ENCODE peak calls at places on chromosomes 16 and 17, in five cellular contexts. T is progenitor cell of endocrine pancreas, Q is GM12865, R is cardiac fibroblast, I is C1 segment of cervical spinal cord. H is an unnamed sample.

GRCh38 chr17:30436729-30437128 is 40.5 kb upstream of the GOSR1 start:
- DNase-seq in R (no peak), I (no peak), Q (no peak), T (no peak), H (no peak)

GRCh38 chr17:49201481-49201927 is 8.9 kb downstream of the GNGT2 start:
- DNase-seq in I (no peak), R (peak; percentile 69), Q (no peak), T (no peak), H (no peak)

GRCh38 chr16:30761427-30761927 is 385 bp downstream of the CFAP119 start:
- DNase-seq in R (peak; percentile 24), I (no peak), Q (peak; percentile 66), T (peak; percentile 23), H (no peak)

GRCh38 chr17:57993471-57994365 is 5.7 kb upstream of the VEZF1 start:
- DNase-seq in R (no peak), T (no peak), I (no peak), Q (peak; percentile 54), H (no peak)

GRCh38 chr16:9901-10665 is 43.3 kb downstream of the POLR3K start:
- DNase-seq in I (no peak), R (no peak), Q (no peak), T (no peak), H (no peak)

GRCh38 chr17:43891851-43892671 is 15.3 kb downstream of the MPP2 start:
- DNase-seq in T (no peak), R (no peak), I (no peak), Q (no peak), H (no peak)

GRCh38 chr17:80036715-80037477 is 454 bp downstream of the CCDC40 start:
- DNase-seq in I (no peak), T (peak; percentile 53), R (peak; percentile 39), Q (peak; percentile 14), H (peak; percentile 25)

GRCh38 chr17:48241770-48242497 is 134.4 kb downstream of the SNX11 start:
- DNase-seq in I (no peak), R (no peak), Q (no peak), T (no peak), H (no peak)

GRCh38 chr16:57886427-57886826 is 84.1 kb upstream of the KIFC3 start:
- DNase-seq in I (no peak), T (no peak), R (no peak), Q (no peak), H (no peak)

GRCh38 chr17:48601184-48601527 is 3.6 kb downstream of the HOXB6 start:
- DNase-seq in T (no peak), I (no peak), Q (no peak), R (no peak), H (no peak)

GRCh38 chr16:49608095-49608494 is 234.5 kb downstream of the C16orf78 start:
- DNase-seq in R (no peak), Q (no peak), T (no peak), I (no peak), H (no peak)

GRCh38 chr16:68289621-68290329 is 21.0 kb downstream of the SLC7A6OS start:
- DNase-seq in R (peak; percentile 61), Q (peak; percentile 84), I (no peak), T (no peak), H (no peak)

GRCh38 chr17:50078430-50078829 is 16.7 kb upstream of the PDK2 start:
- DNase-seq in R (no peak), I (no peak), Q (no peak), T (no peak), H (no peak)

GRCh38 chr17:29778936-29779811 is 150.9 kb downstream of the SSH2 start:
- DNase-seq in I (no peak), R (peak; percentile 74), T (peak; percentile 15), Q (peak; percentile 80), H (peak; percentile 79)

GRCh38 chr17:9982159-9982558 is 77.1 kb upstream of the RCVRN start:
- DNase-seq in Q (peak; percentile 47), I (no peak), T (no peak), R (no peak), H (no peak)

GRCh38 chr16:2213817-2214720 is 571 bp downstream of the PGP start:
- DNase-seq in Q (no peak), I (no peak), T (no peak), R (no peak), H (no peak)

GRCh38 chr16:24753437-24753836 is 24.0 kb downstream of the TNRC6A start:
- DNase-seq in Q (no peak), I (no peak), R (no peak), T (no peak), H (no peak)

GRCh38 chr17:50144845-50145531 is 5.5 kb downstream of the PPP1R9B start:
- DNase-seq in Q (no peak), R (no peak), I (no peak), T (no peak), H (peak; percentile 48)

GRCh38 chr16:46757339-46758050 is 9.4 kb upstream of the MYLK3 start:
- DNase-seq in R (no peak), I (no peak), Q (no peak), T (no peak), H (peak; percentile 86)

GRCh38 chr17:60390881-60391418 is 983 bp downstream of the USP32 start:
- DNase-seq in T (no peak), R (peak; percentile 41), Q (peak; percentile 53), I (peak; percentile 53), H (peak; percentile 38)

GRCh38 chr17:27543958-27544349 is 87.0 kb upstream of the LGALS9 start:
- DNase-seq in R (no peak), Q (no peak), T (no peak), I (no peak), H (no peak)

GRCh38 chr17:42459256-42459982 is 741 bp downstream of the ATP6V0A1 start:
- DNase-seq in R (peak; percentile 77), T (no peak), I (no peak), Q (peak; percentile 54), H (peak; percentile 36)

GRCh38 chr16:85573696-85574641 is 39.2 kb upstream of the GSE1 start:
- DNase-seq in I (no peak), R (peak; percentile 40), Q (no peak), T (no peak), H (no peak)

GRCh38 chr16:28879841-28880588 is 1.7 kb downstream of the ATP2A1 start:
- DNase-seq in I (peak; percentile 63), R (peak; percentile 83), Q (peak; percentile 93), T (peak; percentile 87), H (peak; percentile 86)

H was measured in gastrocnemius medialis.